ENCODE peak calls at places on chromosomes 4 and X, in seven cellular contexts. B is cardiac fibroblast, V is lung, F is H9, Y is endothelial cell, P is right lobe of liver, I is heart left ventricle. Q is an unnamed sample.

GRCh38 chr4:3405176-3405575 is 36.6 kb upstream of the HGFAC start:
- DNase-seq in P (peak), B (no peak), Y (no peak), F (no peak), V (no peak), I (no peak), Q (no peak)

GRCh38 chr4:82431026-82431745 is 796 bp downstream of the ENOPH1 start:
- DNase-seq in I (no peak), P (peak), B (peak), V (peak), F (peak), Y (no peak), Q (peak)

GRCh38 chrX:11427082-11428033 is 134.1 kb downstream of the AMELX start:
- DNase-seq in F (peak), B (peak), Y (peak), V (no peak), I (peak), P (peak), Q (peak)

GRCh38 chr4:158590219-158590618 is 68.5 kb downstream of the RXFP1 start:
- DNase-seq in P (no peak), Y (no peak), B (no peak), I (no peak), V (no peak), F (no peak), Q (no peak)

GRCh38 chr4:47741200-47741599 is 96.7 kb downstream of the CORIN start:
- DNase-seq in B (peak), P (no peak), F (no peak), I (no peak), V (no peak), Y (no peak), Q (no peak)

GRCh38 chr4:94765174-94765573 is 7.4 kb downstream of the BMPR1B start:
- DNase-seq in I (no peak), F (no peak), P (no peak), Y (no peak), B (no peak), V (no peak), Q (no peak)

GRCh38 chr4:13294961-13295605 is 189.1 kb downstream of the RAB28 start:
- DNase-seq in I (no peak), P (no peak), V (no peak), B (no peak), F (no peak), Y (no peak), Q (no peak)

GRCh38 chrX:19964017-19964710 is 26.7 kb downstream of the BCLAF3 start:
- DNase-seq in Y (no peak), I (no peak), B (no peak), F (no peak), V (no peak), P (no peak), Q (no peak)

GRCh38 chrX:131762802-131763234 is 218.9 kb downstream of the OR13H1 start:
- DNase-seq in V (peak), P (no peak), I (no peak), F (no peak), Y (peak), B (no peak), Q (no peak)

GRCh38 chr4:53267026-53267425 is 98.8 kb downstream of the SCFD2 start:
- DNase-seq in P (no peak), V (no peak), Y (no peak), I (no peak), F (no peak), B (no peak), Q (no peak)

GRCh38 chrX:119981286-119982070 is 37.9 kb upstream of the NKAP start:
- DNase-seq in V (no peak), I (no peak), Y (no peak), B (peak), P (no peak), F (peak), Q (peak)

GRCh38 chr4:48139688-48140087 is 5.6 kb upstream of the TXK start:
- DNase-seq in F (no peak), Y (no peak), V (no peak), I (no peak), B (no peak), P (no peak), Q (no peak)

GRCh38 chrX:131830400-131831184 is 192.5 kb upstream of the STK26 start:
- DNase-seq in Y (peak), B (peak), I (peak), V (peak), P (peak), F (peak), Q (peak)

GRCh38 chr4:8675383-8675782 is 82.8 kb downstream of the CPZ start:
- DNase-seq in Y (peak), B (peak), F (peak), P (no peak), I (no peak), V (no peak), Q (no peak)

GRCh38 chr4:72525938-72526337 is 43.1 kb downstream of the ADAMTS3 start:
- DNase-seq in V (peak), I (peak), B (peak), F (no peak), Y (no peak), P (no peak), Q (peak)

GRCh38 chr4:72529144-72529822 is 39.7 kb downstream of the ADAMTS3 start:
- DNase-seq in Y (no peak), P (no peak), F (no peak), B (no peak), V (no peak), I (no peak), Q (no peak)

GRCh38 chr4:72531768-72532290 is 37.2 kb downstream of the ADAMTS3 start:
- DNase-seq in I (no peak), V (no peak), P (no peak), B (no peak), F (no peak), Y (no peak), Q (no peak)

GRCh38 chr4:72531322-72531721 is 37.7 kb downstream of the ADAMTS3 start:
- DNase-seq in V (no peak), P (no peak), B (no peak), F (no peak), Y (no peak), I (no peak), Q (no peak)

DNA sequence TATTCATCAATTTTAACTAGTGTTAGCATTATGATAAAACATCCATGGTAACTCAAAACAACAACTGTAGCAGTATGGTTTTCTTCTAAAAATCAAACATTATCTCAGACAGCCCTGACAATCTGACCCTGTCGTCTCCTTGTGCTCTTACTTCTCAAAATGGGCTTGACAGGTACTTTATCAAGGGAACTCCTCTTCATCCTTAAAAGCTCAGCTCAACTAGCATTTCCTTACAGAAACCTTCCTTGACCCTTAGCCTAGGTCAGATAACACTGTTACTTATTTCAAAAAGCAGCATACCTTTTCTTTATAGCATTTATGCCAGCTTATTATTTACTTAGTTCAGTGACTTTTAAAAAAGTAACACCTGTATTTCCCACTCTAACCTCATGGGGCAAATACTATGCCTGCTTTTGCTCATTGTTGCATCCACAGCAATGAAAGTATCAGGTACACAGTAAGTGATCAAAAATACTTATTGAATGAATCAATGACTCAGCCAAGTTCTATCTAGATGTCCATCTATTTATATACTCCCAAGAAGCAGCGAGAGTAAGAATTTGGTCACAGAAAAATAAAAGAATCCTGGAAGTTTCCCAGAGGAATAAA is 41.9 kb downstream of the ADAMTS3 start:
- DNase-seq in I (no peak), F (no peak), B (no peak), P (no peak), Y (no peak), V (no peak), Q (no peak)
- TF ChIP-seq CTCF in I (no peak), F (no peak), B (no peak), P (no peak), Y (no peak), V (no peak), Q (no peak)

DNA sequence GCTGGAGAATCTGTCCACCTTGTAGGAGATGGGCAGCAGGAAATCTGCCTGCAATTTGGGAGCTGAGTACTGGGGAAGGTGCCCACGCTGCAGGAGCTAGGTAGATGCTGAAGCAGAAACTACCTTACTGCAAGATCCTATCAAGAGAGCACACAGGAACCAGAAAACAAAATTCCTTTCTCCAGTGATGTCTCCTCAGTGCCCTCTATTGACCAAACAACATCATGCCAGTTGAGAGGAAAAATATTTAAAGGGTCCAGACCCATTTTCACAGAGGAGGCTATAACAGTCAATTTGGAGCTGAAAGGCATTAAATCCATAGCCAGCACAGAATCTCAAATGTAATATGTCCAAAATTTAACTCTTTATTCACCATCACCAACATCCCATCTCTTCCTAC is 406.8 kb downstream of the SLITRK2 start:
- DNase-seq in V (no peak), P (no peak), I (no peak), Y (no peak), F (no peak), B (no peak), Q (no peak)
- TF ChIP-seq CTCF in V (no peak), P (peak), I (no peak), Y (no peak), F (peak), B (no peak), Q (no peak)

DNA sequence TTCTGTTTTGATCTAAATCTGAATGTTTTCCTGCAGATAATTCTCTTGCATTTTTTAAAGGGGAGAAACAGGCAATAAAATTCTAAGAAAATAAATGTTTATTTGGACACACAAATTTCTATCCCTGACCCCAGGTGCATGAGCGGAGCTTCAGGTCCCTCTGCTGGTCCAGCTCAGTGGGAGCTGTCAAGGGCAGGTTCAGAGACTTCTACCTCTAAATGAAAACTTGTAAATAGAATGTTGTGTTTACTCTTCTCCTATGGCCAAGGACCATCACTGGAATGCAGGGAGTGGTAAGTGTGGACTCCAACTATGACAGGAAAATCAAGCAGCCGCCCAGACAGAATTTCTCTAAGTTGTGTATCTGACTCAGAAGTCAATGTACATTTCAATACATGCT is 148.6 kb upstream of the TTC29 start:
- DNase-seq in Y (no peak), P (no peak), B (peak), F (no peak), V (no peak), I (no peak), Q (peak)
- TF ChIP-seq CTCF in Y (peak), P (no peak), B (peak), F (peak), V (no peak), I (peak), Q (no peak)

GRCh38 chr4:137614491-137614890 is 82.2 kb upstream of the PCDH18 start:
- DNase-seq in P (no peak), V (no peak), I (no peak), B (no peak), Y (no peak), F (no peak), Q (no peak)

GRCh38 chr4:137608085-137608484 is 75.8 kb upstream of the PCDH18 start:
- DNase-seq in V (no peak), B (no peak), P (no peak), Y (no peak), F (no peak), I (no peak), Q (peak)

GRCh38 chr4:137609693-137610450 is 77.6 kb upstream of the PCDH18 start:
- DNase-seq in B (peak), F (no peak), V (no peak), P (no peak), I (no peak), Y (no peak), Q (no peak)

GRCh38 chr4:137611998-137612700 is 79.9 kb upstream of the PCDH18 start:
- DNase-seq in V (no peak), F (no peak), B (peak), P (no peak), Y (no peak), I (no peak), Q (no peak)

GRCh38 chr4:137610960-137611359 is 78.7 kb upstream of the PCDH18 start:
- DNase-seq in V (no peak), I (no peak), F (peak), P (no peak), B (peak), Y (peak), Q (peak)
- TF ChIP-seq CTCF in V (no peak), I (peak), F (peak), P (no peak), B (peak), Y (peak), Q (peak)

GRCh38 chr4:61528595-61528994 is 328.5 kb downstream of the ADGRL3 start:
- DNase-seq in I (no peak), V (no peak), B (no peak), Y (no peak), F (no peak), P (no peak), Q (no peak)

GRCh38 chr4:61533140-61533539 is 333.0 kb downstream of the ADGRL3 start:
- DNase-seq in B (peak), V (no peak), Y (no peak), P (no peak), I (no peak), F (no peak), Q (no peak)

GRCh38 chr4:61532324-61532723 is 332.2 kb downstream of the ADGRL3 start:
- DNase-seq in I (no peak), F (no peak), B (peak), Y (no peak), V (no peak), P (no peak), Q (no peak)

GRCh38 chr4:61527886-61528285 is 327.8 kb downstream of the ADGRL3 start:
- DNase-seq in V (no peak), I (no peak), B (no peak), F (no peak), P (no peak), Y (no peak), Q (no peak)

GRCh38 chr4:61531188-61531587 is 331.1 kb downstream of the ADGRL3 start:
- DNase-seq in B (no peak), I (no peak), F (no peak), Y (no peak), P (no peak), V (no peak), Q (no peak)
- TF ChIP-seq CTCF in B (no peak), I (no peak), F (no peak), Y (no peak), P (no peak), V (no peak), Q (no peak)

DNA sequence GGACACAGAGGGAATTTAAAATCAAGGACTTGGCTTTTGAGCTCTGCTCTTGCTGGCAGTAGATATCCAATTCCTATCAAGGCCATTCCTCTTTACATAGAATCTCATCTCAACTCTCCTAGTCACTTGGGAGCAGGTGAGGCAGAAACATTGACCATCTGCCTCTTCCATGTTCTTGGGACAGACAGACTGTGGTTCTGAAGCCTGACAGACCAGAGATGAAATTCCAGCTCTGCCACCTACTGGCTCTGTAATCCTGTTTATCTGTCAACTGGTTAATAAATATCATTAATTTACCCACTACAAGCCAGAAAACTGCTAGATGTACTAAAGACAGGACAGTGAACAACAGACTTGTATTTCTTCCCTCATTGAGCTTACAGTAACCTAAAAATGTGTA is 300.8 kb downstream of the ADGRL3 start:
- DNase-seq in F (no peak), Y (no peak), I (no peak), V (no peak), B (peak), P (no peak), Q (no peak)
- TF ChIP-seq CTCF in F (peak), Y (no peak), I (no peak), V (no peak), B (peak), P (no peak), Q (no peak)

GRCh38 chr4:153294631-153295030 is 49.9 kb upstream of the MND1 start:
- DNase-seq in P (no peak), F (no peak), V (no peak), Y (no peak), B (no peak), I (no peak), Q (peak)

GRCh38 chr4:153296424-153296823 is 48.1 kb upstream of the MND1 start:
- DNase-seq in F (no peak), Y (no peak), B (no peak), V (no peak), P (no peak), I (no peak), Q (no peak)

GRCh38 chr4:153293675-153294057 is 50.8 kb upstream of the MND1 start:
- DNase-seq in V (no peak), Y (no peak), F (no peak), B (no peak), I (no peak), P (no peak), Q (no peak)

GRCh38 chr4:153297116-153297515 is 47.4 kb upstream of the MND1 start:
- DNase-seq in B (no peak), V (no peak), I (no peak), Y (no peak), F (no peak), P (no peak), Q (no peak)

GRCh38 chr4:153295131-153295755 is 49.2 kb upstream of the MND1 start:
- DNase-seq in V (no peak), Y (no peak), F (peak), I (no peak), B (no peak), P (no peak), Q (peak)
- TF ChIP-seq CTCF in V (no peak), Y (no peak), F (peak), I (no peak), B (no peak), P (no peak), Q (no peak)

GRCh38 chr4:6591781-6592180 is 16.8 kb downstream of the MAN2B2 start:
- DNase-seq in F (no peak), I (no peak), V (no peak), Y (no peak), P (no peak), B (no peak), Q (no peak)

GRCh38 chr4:6592804-6593563 is 18.0 kb downstream of the MAN2B2 start:
- DNase-seq in Y (no peak), I (no peak), P (no peak), F (no peak), B (no peak), V (no peak), Q (no peak)

GRCh38 chr4:6591305-6591704 is 16.3 kb downstream of the MAN2B2 start:
- DNase-seq in P (no peak), Y (no peak), F (no peak), V (no peak), B (no peak), I (no peak), Q (no peak)

GRCh38 chr4:6586715-6587325 is 11.8 kb downstream of the MAN2B2 start:
- DNase-seq in B (no peak), Y (no peak), I (peak), P (no peak), F (no peak), V (no peak), Q (no peak)

DNA sequence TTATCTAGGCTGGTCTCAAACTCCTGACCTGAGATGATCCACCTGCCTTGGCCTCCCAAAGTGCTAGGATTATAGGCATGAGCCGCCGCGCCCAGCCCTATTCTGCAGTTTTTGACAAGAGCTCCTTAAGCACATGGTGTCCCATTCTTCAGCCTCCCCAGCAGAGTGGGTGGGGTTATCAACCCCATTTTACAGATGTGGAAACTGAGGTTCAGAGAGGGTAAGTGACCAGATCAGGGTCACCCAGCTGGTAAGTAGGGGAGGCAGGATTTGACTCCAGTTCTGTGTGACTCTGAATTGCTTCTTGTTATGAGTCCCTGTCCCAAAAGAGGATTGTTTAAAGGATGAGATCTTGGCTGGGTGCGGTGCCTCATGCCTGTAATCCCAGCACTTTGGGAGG is 14.5 kb downstream of the MAN2B2 start:
- DNase-seq in P (no peak), F (no peak), V (no peak), Y (no peak), B (no peak), I (no peak), Q (no peak)
- TF ChIP-seq CTCF in P (no peak), F (no peak), V (no peak), Y (no peak), B (no peak), I (no peak), Q (no peak)

DNA sequence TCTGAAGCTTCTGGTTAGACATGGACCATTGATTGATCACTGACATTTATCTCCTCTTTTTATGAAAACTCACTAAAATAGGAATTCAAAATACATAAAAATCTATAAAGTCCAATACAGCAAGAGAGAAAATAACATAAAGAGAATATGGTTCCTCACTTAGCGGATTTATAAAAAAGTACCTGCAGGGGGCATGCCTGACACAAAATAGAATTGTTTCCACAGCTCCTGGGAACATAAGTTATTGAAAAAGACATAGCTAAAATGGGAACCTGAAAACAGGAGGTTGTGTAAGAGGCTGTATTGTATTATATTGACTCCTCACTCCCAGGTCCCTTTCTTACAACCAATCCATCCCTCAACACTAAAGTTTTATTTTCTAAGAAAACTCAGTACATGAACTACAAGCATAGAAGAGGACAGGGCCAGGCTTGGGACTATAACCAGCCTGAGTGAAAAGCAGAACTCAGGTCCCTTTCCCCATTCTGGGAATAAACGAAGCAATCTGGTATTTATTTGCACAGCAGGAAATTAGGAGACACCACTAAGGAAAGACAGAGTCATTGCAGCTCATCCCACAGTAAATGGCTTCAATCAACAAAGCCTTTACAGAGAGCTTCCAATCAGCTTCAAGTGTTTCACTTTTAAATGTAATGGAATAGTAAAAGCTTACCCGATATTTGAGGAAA is 121.1 kb upstream of the NDST4 start:
- DNase-seq in P (no peak), Y (peak), F (peak), I (no peak), B (no peak), V (no peak), Q (peak)
- TF ChIP-seq CTCF in P (no peak), Y (peak), F (peak), I (no peak), B (no peak), V (no peak), Q (peak)